ENCODE peak calls at places on chromosomes 16 and 17, in seven cellular contexts. P, U, I, G, V, X and C are unnamed samples.

GRCh38 chr16:30741461-30741914 is 6.7 kb upstream of the PHKG2 start:
- DNase-seq in P (peak; percentile 82), U (peak; percentile 70), I (no peak), G (no peak), V (no peak), X (no peak), C (no peak)

GRCh38 chr17:47423406-47424295 is 99.9 kb downstream of the EFCAB13 start:
- DNase-seq in P (no peak), U (no peak), I (no peak), G (no peak), V (no peak), X (peak; percentile 17), C (no peak)

GRCh38 chr16:75340715-75341500 is 89.5 kb upstream of the BCAR1 start:
- DNase-seq in P (no peak), U (no peak), I (no peak), G (no peak), V (no peak), X (no peak), C (no peak)

GRCh38 chr17:74814453-74814852 is 38.3 kb upstream of the NAT9 start:
- DNase-seq in P (no peak), U (no peak), I (no peak), G (no peak), V (no peak), X (no peak), C (no peak)

GRCh38 chr17:10843806-10844205 is 5.9 kb upstream of the PIRT start:
- DNase-seq in P (no peak), U (no peak), I (peak; percentile 30), G (no peak), V (no peak), X (no peak), C (no peak)

GRCh38 chr17:41013606-41014005 is 4.7 kb upstream of the KRTAP3-1 start:
- DNase-seq in P (no peak), U (peak; percentile 13), I (no peak), G (no peak), V (no peak), X (no peak), C (no peak)

GRCh38 chr17:77147357-77147801 is 6.6 kb downstream of the SEC14L1 start:
- DNase-seq in P (no peak), U (no peak), I (no peak), G (no peak), V (no peak), X (no peak), C (no peak)

GRCh38 chr17:37547986-37548385 is 58.3 kb downstream of the DUSP14 start:
- DNase-seq in P (no peak), U (no peak), I (no peak), G (no peak), V (no peak), X (no peak), C (no peak)

GRCh38 chr17:57480438-57481196 is 224.3 kb downstream of the MSI2 start:
- DNase-seq in P (no peak), U (no peak), I (peak; percentile 33), G (no peak), V (no peak), X (no peak), C (no peak)

DNA sequence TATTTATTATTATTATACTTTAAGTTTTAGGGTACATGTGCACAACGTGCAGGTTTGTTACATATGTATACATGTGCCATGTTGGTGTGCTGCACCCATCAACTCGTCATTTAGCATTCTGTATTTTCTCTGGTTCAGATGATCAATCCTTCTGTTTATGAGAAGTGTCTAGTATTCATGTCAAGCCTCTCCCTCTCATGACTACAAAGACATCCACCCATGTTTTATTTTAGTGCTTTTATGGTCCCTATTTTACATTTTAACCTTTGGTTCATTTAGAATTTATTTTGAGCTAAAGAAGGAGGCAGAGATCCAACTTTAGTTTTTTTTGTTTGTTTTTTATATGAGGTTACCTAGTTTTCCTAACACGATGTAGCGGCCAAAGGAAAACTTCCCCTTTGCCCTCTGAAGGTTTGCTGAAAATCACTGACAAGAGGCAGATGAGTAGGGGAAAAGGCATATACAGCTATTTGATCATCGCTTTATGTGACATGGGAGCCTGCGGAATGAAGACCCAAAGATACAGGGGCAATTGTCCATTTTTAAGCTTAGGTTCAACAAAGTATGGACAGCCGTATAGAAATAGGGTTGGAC is 22.4 kb upstream of the AQP8 start:
- DNase-seq in P (no peak), U (no peak), I (no peak), G (no peak), V (no peak), X (no peak), C (no peak)
- H3K27ac ChIP-seq in P (no peak overlapping the region), U (no peak overlapping the region), I (peak overlapping the region; percentile 77), G (no peak overlapping the region), V (no peak overlapping the region), X (no peak overlapping the region), C (no peak overlapping the region)

DNA sequence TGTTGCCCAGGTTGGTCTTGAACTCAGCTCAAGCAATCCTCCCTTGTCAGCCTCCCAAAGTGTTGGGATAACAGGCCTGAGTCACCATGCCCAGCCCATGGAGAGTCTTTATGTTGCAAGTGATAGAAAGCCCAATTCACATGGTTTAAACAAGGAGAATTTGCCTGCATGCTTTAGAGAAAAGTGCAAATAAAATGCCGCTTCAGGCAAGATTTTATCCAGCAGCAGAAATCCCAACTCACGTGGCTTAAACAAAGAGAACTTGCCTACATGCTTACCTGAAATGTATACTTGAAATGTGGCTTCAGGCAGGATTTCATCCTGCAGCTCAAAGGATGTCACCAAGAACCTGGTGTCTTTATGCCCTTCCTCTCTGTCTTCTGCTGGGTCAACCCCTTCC is 28.8 kb upstream of the XYLT2 start:
- DNase-seq in P (no peak), U (no peak), I (no peak), G (no peak), V (no peak), X (no peak), C (no peak)
- H3K27ac ChIP-seq in P (no peak overlapping the region), U (no peak overlapping the region), I (no peak overlapping the region), G (no peak overlapping the region), V (no peak overlapping the region), X (no peak overlapping the region), C (no peak overlapping the region)

DNA sequence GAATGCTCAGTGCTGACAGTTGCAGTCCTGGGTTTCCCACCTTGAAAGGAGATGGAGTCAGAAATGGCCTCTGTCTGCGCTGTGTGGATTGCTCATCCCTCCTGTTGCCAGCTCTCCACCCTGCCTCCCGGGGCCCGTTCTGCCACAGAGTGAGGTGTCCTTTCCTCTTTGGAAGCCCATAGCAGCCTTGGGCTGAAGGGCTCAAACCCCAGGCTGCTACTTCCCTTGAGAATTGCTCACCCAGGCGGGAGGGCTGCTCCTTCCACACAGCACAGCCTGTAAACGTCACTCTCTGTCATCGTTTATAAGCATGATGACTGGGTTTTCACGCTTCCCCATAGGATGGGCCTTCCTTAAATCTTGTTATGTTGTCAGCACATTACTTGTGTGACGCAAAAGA is 62.7 kb downstream of the FOXK2 start:
- DNase-seq in P (no peak), U (no peak), I (no peak), G (no peak), V (no peak), X (no peak), C (no peak)
- H3K27ac ChIP-seq in P (no peak overlapping the region), U (no peak overlapping the region), I (no peak overlapping the region), G (no peak overlapping the region), V (no peak overlapping the region), X (no peak overlapping the region), C (no peak overlapping the region)

GRCh38 chr16:23578096-23578830 is 17.9 kb downstream of the NDUFAB1 start:
- DNase-seq in P (no peak), U (no peak), I (no peak), G (no peak), V (no peak), X (no peak), C (no peak)

GRCh38 chr16:23580391-23580790 is 15.7 kb downstream of the NDUFAB1 start:
- DNase-seq in P (no peak), U (no peak), I (no peak), G (no peak), V (no peak), X (no peak), C (no peak)

GRCh38 chr16:23575834-23576233 is 18.3 kb downstream of the UBFD1 start:
- DNase-seq in P (no peak), U (no peak), I (no peak), G (no peak), V (no peak), X (no peak), C (no peak)

GRCh38 chr16:23579371-23579770 is 16.7 kb downstream of the NDUFAB1 start:
- DNase-seq in P (no peak), U (no peak), I (no peak), G (no peak), V (no peak), X (no peak), C (no peak)

DNA sequence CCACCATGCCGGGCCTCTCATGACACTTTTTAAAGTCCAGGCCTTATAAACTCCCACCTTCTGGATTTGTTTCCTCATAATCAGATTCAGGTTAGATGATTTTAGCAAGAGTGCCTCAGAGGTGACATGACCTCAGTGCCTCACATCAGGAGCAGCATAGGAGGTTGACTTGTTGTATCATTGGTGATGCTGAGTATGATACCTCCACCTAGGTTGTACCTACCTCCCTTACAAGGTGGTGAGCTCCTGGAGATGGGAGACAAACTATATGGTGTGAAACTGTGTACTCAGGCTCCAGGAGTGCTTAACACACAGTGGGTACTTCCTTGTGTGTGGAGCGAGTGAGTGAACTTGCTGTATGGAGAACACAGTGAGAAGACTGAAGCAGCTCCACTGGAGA is 18.6 kb downstream of the NDUFAB1 start:
- DNase-seq in P (no peak), U (no peak), I (no peak), G (no peak), V (no peak), X (no peak), C (no peak)
- H3K27ac ChIP-seq in P (no peak overlapping the region), U (no peak overlapping the region), I (no peak overlapping the region), G (no peak overlapping the region), V (no peak overlapping the region), X (no peak overlapping the region), C (no peak overlapping the region)

GRCh38 chr17:79027925-79028491 is 4.0 kb downstream of the C1QTNF1 start:
- DNase-seq in P (peak; percentile 53), U (no peak), I (peak; percentile 23), G (no peak), V (no peak), X (peak; percentile 39), C (no peak)
- H3K27ac ChIP-seq in P (peak overlapping the region; percentile 79), U (no peak overlapping the region), I (peak overlapping the region; percentile 48), G (peak overlapping the region; percentile 66), V (no peak overlapping the region), X (peak overlapping the region; percentile 37), C (no peak overlapping the region)

DNA sequence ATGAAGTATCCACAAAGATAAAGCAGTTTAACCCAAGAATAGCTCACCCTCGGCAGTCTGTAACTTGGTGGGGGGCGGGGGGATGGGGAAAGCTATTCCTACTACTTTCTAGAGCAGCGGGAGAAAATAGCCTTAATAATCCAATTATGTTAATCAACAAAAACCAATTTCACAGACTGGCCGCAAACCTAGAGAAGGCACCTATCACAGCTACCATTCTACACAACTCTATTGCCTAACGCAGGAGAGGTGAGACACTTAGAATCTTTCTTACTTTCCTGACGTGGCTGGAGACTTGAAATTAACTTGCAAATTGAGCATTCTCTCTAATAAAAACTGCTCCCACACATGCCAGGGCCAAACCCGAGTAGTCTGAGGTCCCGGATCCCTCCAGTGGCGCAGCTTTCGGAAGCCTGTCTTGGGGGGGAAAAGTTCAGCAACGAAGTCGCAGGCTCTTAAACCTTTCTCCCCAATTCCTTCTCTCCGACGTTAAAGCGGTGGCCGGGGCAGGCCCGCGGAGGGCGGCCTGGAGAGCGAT is 776 bp downstream of the SMG6 start:
- DNase-seq in P (no peak), U (no peak), I (no peak), G (no peak), V (no peak), X (no peak), C (no peak)
- H3K27ac ChIP-seq in P (peak overlapping the region; percentile 87), U (peak overlapping the region; percentile 77), I (peak overlapping the region; percentile 91), G (peak overlapping the region; percentile 97), V (peak overlapping the region; percentile 81), X (peak overlapping the region; percentile 70), C (peak overlapping the region; percentile 79)